ENCODE peak calls at places on chromosomes 12 and 14, in five cellular contexts. One of them, this sample, is unnamed.
A peak's percentile ranks its signal among the peaks of the same experiment; 100 is the strongest.

GRCh38 chr14:70425349-70425748 is 8.5 kb upstream of the SYNJ2BP start:
- DNase-seq in endothelial cell of umbilical vein: no peak
- DNase-seq in GM12878: no peak
- DNase-seq in CD8-positive, alpha-beta memory T cell: no peak
- DNase-seq in naive thymus-derived CD4-positive, alpha-beta T cell: no peak
- DNase-seq in this sample: no peak

GRCh38 chr12:48185181-48185919 is 1.9 kb downstream of the CCDC184 start:
- DNase-seq in GM12878: no peak
- DNase-seq in endothelial cell of umbilical vein: no peak
- DNase-seq in naive thymus-derived CD4-positive, alpha-beta T cell: no peak
- DNase-seq in CD8-positive, alpha-beta memory T cell: no peak
- DNase-seq in this sample: no peak

GRCh38 chr12:112841891-112842290 is 50.3 kb downstream of the RPH3A start:
- DNase-seq in endothelial cell of umbilical vein: peak; percentile 49
- DNase-seq in CD8-positive, alpha-beta memory T cell: no peak
- DNase-seq in naive thymus-derived CD4-positive, alpha-beta T cell: no peak
- DNase-seq in GM12878: no peak
- DNase-seq in this sample: peak; percentile 52

GRCh38 chr14:89743828-89744227 is 210.7 kb downstream of the EFCAB11 start:
- DNase-seq in endothelial cell of umbilical vein: no peak
- DNase-seq in GM12878: no peak
- DNase-seq in naive thymus-derived CD4-positive, alpha-beta T cell: no peak
- DNase-seq in CD8-positive, alpha-beta memory T cell: no peak
- DNase-seq in this sample: no peak

GRCh38 chr12:22255097-22255496 is 79.4 kb downstream of the ST8SIA1 start:
- DNase-seq in endothelial cell of umbilical vein: no peak
- DNase-seq in naive thymus-derived CD4-positive, alpha-beta T cell: no peak
- DNase-seq in GM12878: no peak
- DNase-seq in CD8-positive, alpha-beta memory T cell: no peak
- DNase-seq in this sample: no peak

GRCh38 chr12:88856201-88856600 is 275.9 kb upstream of the KITLG start:
- DNase-seq in CD8-positive, alpha-beta memory T cell: no peak
- DNase-seq in endothelial cell of umbilical vein: no peak
- DNase-seq in naive thymus-derived CD4-positive, alpha-beta T cell: no peak
- DNase-seq in GM12878: no peak
- DNase-seq in this sample: no peak

GRCh38 chr12:39240573-39240972 is 202.3 kb downstream of the KIF21A start:
- DNase-seq in GM12878: no peak
- DNase-seq in naive thymus-derived CD4-positive, alpha-beta T cell: no peak
- DNase-seq in endothelial cell of umbilical vein: no peak
- DNase-seq in CD8-positive, alpha-beta memory T cell: no peak
- DNase-seq in this sample: no peak

GRCh38 chr12:9387450-9387849 is 179.3 kb upstream of the PZP start:
- DNase-seq in endothelial cell of umbilical vein: no peak
- DNase-seq in naive thymus-derived CD4-positive, alpha-beta T cell: no peak
- DNase-seq in CD8-positive, alpha-beta memory T cell: no peak
- DNase-seq in GM12878: no peak
- DNase-seq in this sample: no peak

GRCh38 chr14:59771577-59771976 is 99.0 kb downstream of the RTN1 start:
- DNase-seq in naive thymus-derived CD4-positive, alpha-beta T cell: no peak
- DNase-seq in endothelial cell of umbilical vein: peak; percentile 70
- DNase-seq in GM12878: no peak
- DNase-seq in CD8-positive, alpha-beta memory T cell: no peak
- DNase-seq in this sample: peak; percentile 38

GRCh38 chr12:53049582-53050318 is at the start of gene TNS2:
- DNase-seq in GM12878: no peak
- DNase-seq in naive thymus-derived CD4-positive, alpha-beta T cell: no peak
- DNase-seq in endothelial cell of umbilical vein: peak; percentile 81
- DNase-seq in CD8-positive, alpha-beta memory T cell: no peak
- DNase-seq in this sample: no peak
- H3K4me3 ChIP-seq in GM12878: no peak within 1 kb of the TSS
- H3K4me3 ChIP-seq in naive thymus-derived CD4-positive, alpha-beta T cell: no peak within 1 kb of the TSS
- H3K4me3 ChIP-seq in endothelial cell of umbilical vein: peak within 1 kb of the TSS; percentile 13
- H3K4me3 ChIP-seq in CD8-positive, alpha-beta memory T cell: no peak within 1 kb of the TSS
- H3K4me3 ChIP-seq in this sample: peak within 1 kb of the TSS; percentile 62

GRCh38 chr12:105986779-105987686 is 151.7 kb downstream of the NUAK1 start:
- DNase-seq in naive thymus-derived CD4-positive, alpha-beta T cell: no peak
- DNase-seq in CD8-positive, alpha-beta memory T cell: no peak
- DNase-seq in endothelial cell of umbilical vein: no peak
- DNase-seq in GM12878: no peak
- DNase-seq in this sample: peak; percentile 95

GRCh38 chr12:105992849-105993740 is 145.7 kb downstream of the NUAK1 start:
- DNase-seq in CD8-positive, alpha-beta memory T cell: no peak
- DNase-seq in naive thymus-derived CD4-positive, alpha-beta T cell: no peak
- DNase-seq in endothelial cell of umbilical vein: no peak
- DNase-seq in GM12878: no peak
- DNase-seq in this sample: peak; percentile 27

GRCh38 chr12:105983622-105984325 is 155.0 kb downstream of the NUAK1 start:
- DNase-seq in naive thymus-derived CD4-positive, alpha-beta T cell: no peak
- DNase-seq in GM12878: no peak
- DNase-seq in endothelial cell of umbilical vein: no peak
- DNase-seq in CD8-positive, alpha-beta memory T cell: no peak
- DNase-seq in this sample: peak; percentile 85

GRCh38 chr12:105985383-105985782 is 153.4 kb downstream of the NUAK1 start:
- DNase-seq in naive thymus-derived CD4-positive, alpha-beta T cell: no peak
- DNase-seq in GM12878: no peak
- DNase-seq in endothelial cell of umbilical vein: no peak
- DNase-seq in CD8-positive, alpha-beta memory T cell: no peak
- DNase-seq in this sample: no peak

GRCh38 chr12:105987687-105988035 is 151.1 kb downstream of the NUAK1 start:
- DNase-seq in CD8-positive, alpha-beta memory T cell: no peak
- DNase-seq in naive thymus-derived CD4-positive, alpha-beta T cell: no peak
- DNase-seq in GM12878: no peak
- DNase-seq in endothelial cell of umbilical vein: no peak
- DNase-seq in this sample: no peak
- H3K27ac ChIP-seq in CD8-positive, alpha-beta memory T cell: no peak overlapping the region
- H3K27ac ChIP-seq in naive thymus-derived CD4-positive, alpha-beta T cell: no peak overlapping the region
- H3K27ac ChIP-seq in GM12878: no peak overlapping the region
- H3K27ac ChIP-seq in endothelial cell of umbilical vein: no peak overlapping the region
- H3K27ac ChIP-seq in this sample: peak overlapping the region; percentile 72

GRCh38 chr12:55726911-55727310 is 1.9 kb downstream of the CD63 start:
- DNase-seq in GM12878: no peak
- DNase-seq in endothelial cell of umbilical vein: no peak
- DNase-seq in CD8-positive, alpha-beta memory T cell: no peak
- DNase-seq in naive thymus-derived CD4-positive, alpha-beta T cell: no peak
- DNase-seq in this sample: no peak

GRCh38 chr12:55723516-55724225 is 3.5 kb downstream of the RDH5 start:
- DNase-seq in naive thymus-derived CD4-positive, alpha-beta T cell: no peak
- DNase-seq in GM12878: no peak
- DNase-seq in endothelial cell of umbilical vein: no peak
- DNase-seq in CD8-positive, alpha-beta memory T cell: no peak
- DNase-seq in this sample: no peak

GRCh38 chr12:55724940-55725309 is 3.9 kb downstream of the CD63 start:
- DNase-seq in endothelial cell of umbilical vein: no peak
- DNase-seq in GM12878: no peak
- DNase-seq in naive thymus-derived CD4-positive, alpha-beta T cell: no peak
- DNase-seq in CD8-positive, alpha-beta memory T cell: no peak
- DNase-seq in this sample: no peak

GRCh38 chr12:55724226-55724939 is 4.2 kb downstream of the RDH5 start:
- DNase-seq in endothelial cell of umbilical vein: peak; percentile 62
- DNase-seq in CD8-positive, alpha-beta memory T cell: peak; percentile 54
- DNase-seq in naive thymus-derived CD4-positive, alpha-beta T cell: peak; percentile 60
- DNase-seq in GM12878: no peak
- DNase-seq in this sample: peak; percentile 72

GRCh38 chr12:55725556-55725955 is 3.3 kb downstream of the CD63 start:
- DNase-seq in naive thymus-derived CD4-positive, alpha-beta T cell: no peak
- DNase-seq in GM12878: no peak
- DNase-seq in endothelial cell of umbilical vein: no peak
- DNase-seq in CD8-positive, alpha-beta memory T cell: no peak
- DNase-seq in this sample: no peak
- H3K4me3 ChIP-seq in naive thymus-derived CD4-positive, alpha-beta T cell: no peak overlapping the region
- H3K4me3 ChIP-seq in GM12878: no peak overlapping the region
- H3K4me3 ChIP-seq in endothelial cell of umbilical vein: no peak overlapping the region
- H3K4me3 ChIP-seq in CD8-positive, alpha-beta memory T cell: no peak overlapping the region
- H3K4me3 ChIP-seq in this sample: no peak overlapping the region

GRCh38 chr12:124021025-124021406 is 48.0 kb downstream of the ZNF664 start:
- DNase-seq in endothelial cell of umbilical vein: no peak
- DNase-seq in CD8-positive, alpha-beta memory T cell: no peak
- DNase-seq in GM12878: no peak
- DNase-seq in naive thymus-derived CD4-positive, alpha-beta T cell: no peak
- DNase-seq in this sample: no peak
- H3K27ac ChIP-seq in endothelial cell of umbilical vein: no peak overlapping the region
- H3K27ac ChIP-seq in CD8-positive, alpha-beta memory T cell: no peak overlapping the region
- H3K27ac ChIP-seq in GM12878: no peak overlapping the region
- H3K27ac ChIP-seq in naive thymus-derived CD4-positive, alpha-beta T cell: no peak overlapping the region
- H3K27ac ChIP-seq in this sample: no peak overlapping the region

GRCh38 chr12:57746025-57746424 is 1.2 kb downstream of the TSPAN31 start:
- DNase-seq in GM12878: no peak
- DNase-seq in endothelial cell of umbilical vein: no peak
- DNase-seq in naive thymus-derived CD4-positive, alpha-beta T cell: no peak
- DNase-seq in CD8-positive, alpha-beta memory T cell: no peak
- DNase-seq in this sample: no peak
- H3K4me3 ChIP-seq in GM12878: peak overlapping the region; percentile 91
- H3K4me3 ChIP-seq in endothelial cell of umbilical vein: no peak overlapping the region
- H3K4me3 ChIP-seq in naive thymus-derived CD4-positive, alpha-beta T cell: peak overlapping the region; percentile 92
- H3K4me3 ChIP-seq in CD8-positive, alpha-beta memory T cell: peak overlapping the region; percentile 74
- H3K4me3 ChIP-seq in this sample: peak overlapping the region; percentile 84

GRCh38 chr14:84750763-84751554 is 779.0 kb upstream of the FLRT2 start:
- DNase-seq in GM12878: no peak
- DNase-seq in naive thymus-derived CD4-positive, alpha-beta T cell: no peak
- DNase-seq in CD8-positive, alpha-beta memory T cell: no peak
- DNase-seq in endothelial cell of umbilical vein: peak; percentile 38
- DNase-seq in this sample: peak; percentile 67
- H3K27ac ChIP-seq in GM12878: no peak overlapping the region
- H3K27ac ChIP-seq in naive thymus-derived CD4-positive, alpha-beta T cell: no peak overlapping the region
- H3K27ac ChIP-seq in CD8-positive, alpha-beta memory T cell: no peak overlapping the region
- H3K27ac ChIP-seq in endothelial cell of umbilical vein: no peak overlapping the region
- H3K27ac ChIP-seq in this sample: peak overlapping the region; percentile 85

GRCh38 chr14:83463500-83464098 is 1929.9 kb upstream of the SEL1L start:
- DNase-seq in GM12878: no peak
- DNase-seq in naive thymus-derived CD4-positive, alpha-beta T cell: no peak
- DNase-seq in CD8-positive, alpha-beta memory T cell: no peak
- DNase-seq in endothelial cell of umbilical vein: peak; percentile 46
- DNase-seq in this sample: peak; percentile 76
- H3K4me3 ChIP-seq in GM12878: no peak overlapping the region
- H3K4me3 ChIP-seq in naive thymus-derived CD4-positive, alpha-beta T cell: no peak overlapping the region
- H3K4me3 ChIP-seq in CD8-positive, alpha-beta memory T cell: no peak overlapping the region
- H3K4me3 ChIP-seq in endothelial cell of umbilical vein: no peak overlapping the region
- H3K4me3 ChIP-seq in this sample: no peak overlapping the region

DNA sequence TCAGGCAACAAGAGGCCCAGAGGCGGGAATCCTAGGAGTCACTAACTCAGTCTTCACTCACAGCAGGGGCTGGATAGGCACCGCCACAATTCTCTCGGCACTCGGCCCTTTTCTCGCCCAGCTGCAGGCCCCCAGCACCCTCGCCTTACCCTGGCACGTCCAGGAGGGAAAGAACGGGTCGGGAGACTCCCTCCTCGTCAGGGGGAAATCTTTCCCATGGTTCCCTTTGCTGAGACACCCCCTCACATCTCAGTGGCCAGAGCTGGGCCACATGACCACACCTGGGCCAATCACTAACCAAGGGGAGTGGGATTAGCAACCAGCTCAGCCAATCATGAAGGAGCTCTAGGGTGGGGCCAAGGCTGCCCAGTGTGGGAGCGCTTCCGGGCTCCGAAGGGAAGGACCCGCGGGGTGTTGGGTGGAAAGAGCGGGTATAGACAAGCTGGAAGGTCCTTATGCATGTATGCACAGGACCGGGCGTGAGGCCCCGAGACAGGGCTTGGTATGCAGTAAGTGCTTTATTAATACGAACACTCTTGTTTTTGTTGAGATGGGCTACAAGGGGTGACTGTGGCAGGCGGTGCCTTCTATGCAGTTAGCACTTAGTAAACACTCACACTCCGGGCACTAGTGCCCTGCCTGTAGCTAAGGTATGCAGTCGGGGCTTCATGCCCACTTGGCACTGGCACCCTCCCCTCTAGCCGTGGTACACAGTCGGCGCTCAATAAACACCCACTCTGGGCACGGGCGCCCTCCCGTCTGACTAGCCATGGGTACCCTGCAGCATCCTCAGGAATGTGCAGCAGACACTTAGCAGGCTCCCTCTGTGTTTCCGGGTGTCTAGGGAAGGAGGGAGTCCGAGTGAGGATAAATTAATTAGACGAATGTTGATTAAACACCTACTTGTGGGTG is 40.3 kb downstream of the ADGRD1 start:
- DNase-seq in CD8-positive, alpha-beta memory T cell: no peak
- DNase-seq in naive thymus-derived CD4-positive, alpha-beta T cell: no peak
- DNase-seq in endothelial cell of umbilical vein: no peak
- DNase-seq in GM12878: no peak
- DNase-seq in this sample: no peak
- H3K27ac ChIP-seq in CD8-positive, alpha-beta memory T cell: no peak overlapping the region
- H3K27ac ChIP-seq in naive thymus-derived CD4-positive, alpha-beta T cell: no peak overlapping the region
- H3K27ac ChIP-seq in endothelial cell of umbilical vein: no peak overlapping the region
- H3K27ac ChIP-seq in GM12878: no peak overlapping the region
- H3K27ac ChIP-seq in this sample: no peak overlapping the region

DNA sequence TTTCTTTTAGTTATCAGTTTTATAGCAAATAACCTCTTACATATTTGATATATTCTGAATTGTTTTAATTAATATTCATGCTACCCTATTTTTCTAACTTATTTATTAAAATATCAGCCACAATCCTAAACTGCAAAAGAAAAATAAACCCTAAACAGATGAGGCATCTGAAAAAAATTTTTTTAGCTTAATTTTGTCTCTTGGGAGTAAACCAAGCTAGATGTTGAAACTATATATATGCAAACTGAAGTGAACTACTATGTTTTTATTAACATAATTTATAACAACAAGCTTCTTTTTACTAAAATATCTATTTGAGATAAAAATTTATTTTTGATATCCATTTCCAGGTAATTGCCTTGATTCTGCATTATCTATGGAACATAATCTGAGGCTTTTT is 87.6 kb downstream of the PTPRQ start:
- DNase-seq in CD8-positive, alpha-beta memory T cell: no peak
- DNase-seq in GM12878: no peak
- DNase-seq in naive thymus-derived CD4-positive, alpha-beta T cell: no peak
- DNase-seq in endothelial cell of umbilical vein: no peak
- DNase-seq in this sample: no peak
- H3K4me3 ChIP-seq in CD8-positive, alpha-beta memory T cell: no peak overlapping the region
- H3K4me3 ChIP-seq in GM12878: no peak overlapping the region
- H3K4me3 ChIP-seq in naive thymus-derived CD4-positive, alpha-beta T cell: no peak overlapping the region
- H3K4me3 ChIP-seq in endothelial cell of umbilical vein: no peak overlapping the region
- H3K4me3 ChIP-seq in this sample: no peak overlapping the region

DNA sequence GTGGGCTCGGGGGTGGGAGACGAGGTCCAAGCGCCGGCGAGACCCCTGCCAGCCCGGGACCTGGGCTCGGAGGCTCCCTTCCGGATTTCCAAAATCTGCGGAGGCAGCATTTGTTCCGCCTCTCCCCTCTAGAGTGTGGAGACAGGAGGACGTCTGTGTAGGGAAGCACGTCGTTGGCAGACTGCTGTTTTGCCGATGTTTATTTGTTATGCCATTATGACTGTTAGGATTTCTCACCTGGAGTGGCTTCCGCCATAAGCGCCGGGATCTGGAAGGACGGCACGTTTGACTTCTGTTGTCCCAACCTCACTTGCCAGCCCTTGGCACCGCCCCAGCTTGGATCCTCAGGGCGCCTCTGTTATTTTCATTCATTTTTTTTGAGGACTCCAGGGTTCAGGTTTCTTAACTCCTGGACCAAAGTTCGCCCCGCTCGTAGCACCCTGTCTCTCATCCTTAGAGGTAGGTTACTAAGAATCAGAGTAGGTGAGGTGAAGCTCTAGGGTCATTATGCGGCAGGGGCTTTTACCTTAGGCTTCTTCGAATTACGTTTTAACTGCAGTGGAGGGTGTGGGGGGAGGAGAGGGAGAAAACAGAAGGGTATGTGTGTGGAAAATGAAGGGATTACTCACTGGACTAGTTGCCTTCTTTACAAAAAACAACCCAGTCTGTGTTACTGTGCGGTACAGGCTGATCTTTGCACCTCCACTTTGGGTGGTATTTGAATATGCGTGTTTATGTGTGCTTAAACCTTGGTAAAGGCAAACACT is 547 bp upstream of the PYGL start:
- DNase-seq in endothelial cell of umbilical vein: peak; percentile 41
- DNase-seq in CD8-positive, alpha-beta memory T cell: peak; percentile 3
- DNase-seq in naive thymus-derived CD4-positive, alpha-beta T cell: peak; percentile 11
- DNase-seq in GM12878: no peak
- DNase-seq in this sample: no peak
- H3K27ac ChIP-seq in endothelial cell of umbilical vein: no peak overlapping the region
- H3K27ac ChIP-seq in CD8-positive, alpha-beta memory T cell: no peak overlapping the region
- H3K27ac ChIP-seq in naive thymus-derived CD4-positive, alpha-beta T cell: no peak overlapping the region
- H3K27ac ChIP-seq in GM12878: no peak overlapping the region
- H3K27ac ChIP-seq in this sample: peak overlapping the region; percentile 59